ENCODE peak calls at places on chromosome 14, in six cellular contexts. One of them, this sample, is unnamed. For H3K27me3, the result is how much of the 10 kb centered on the place peaks cover.

GRCh38 chr14:94115631-94116030 is 5.1 kb downstream of the IFI27 start:
- DNase-seq in ascending aorta: no peak
- DNase-seq in psoas muscle: no peak
- DNase-seq in astrocyte: no peak
- DNase-seq in HCT116: no peak
- DNase-seq in suprapubic skin: peak
- DNase-seq in this sample: no peak

GRCh38 chr14:27750096-27750495 is 1016.5 kb upstream of the FOXG1 start:
- DNase-seq in ascending aorta: no peak
- DNase-seq in psoas muscle: no peak
- DNase-seq in astrocyte: no peak
- DNase-seq in HCT116: no peak
- DNase-seq in suprapubic skin: no peak
- DNase-seq in this sample: no peak

GRCh38 chr14:22811752-22812151 is 3.5 kb downstream of the SLC7A7 start:
- DNase-seq in ascending aorta: no peak
- DNase-seq in psoas muscle: no peak
- DNase-seq in astrocyte: no peak
- DNase-seq in HCT116: no peak
- DNase-seq in suprapubic skin: no peak
- DNase-seq in this sample: no peak

GRCh38 chr14:71711619-71712018 is 220.6 kb upstream of the RGS6 start:
- DNase-seq in ascending aorta: no peak
- DNase-seq in psoas muscle: no peak
- DNase-seq in astrocyte: peak
- DNase-seq in HCT116: no peak
- DNase-seq in suprapubic skin: no peak
- DNase-seq in this sample: peak

GRCh38 chr14:97723321-97723720 is 926.1 kb downstream of the VRK1 start:
- DNase-seq in ascending aorta: no peak
- DNase-seq in psoas muscle: no peak
- DNase-seq in astrocyte: no peak
- DNase-seq in HCT116: no peak
- DNase-seq in suprapubic skin: no peak
- DNase-seq in this sample: no peak

GRCh38 chr14:54916061-54916460 is 13.4 kb upstream of the GCH1 start:
- DNase-seq in ascending aorta: no peak
- DNase-seq in psoas muscle: no peak
- DNase-seq in astrocyte: no peak
- DNase-seq in HCT116: no peak
- DNase-seq in suprapubic skin: no peak
- DNase-seq in this sample: no peak

GRCh38 chr14:44962573-44963528 is 861 bp downstream of the TOGARAM1 start:
- DNase-seq in ascending aorta: no peak
- DNase-seq in psoas muscle: peak
- DNase-seq in astrocyte: peak
- DNase-seq in HCT116: no peak
- DNase-seq in suprapubic skin: peak
- DNase-seq in this sample: no peak

GRCh38 chr14:76710093-76711010 is 50.9 kb upstream of the VASH1 start:
- DNase-seq in ascending aorta: no peak
- DNase-seq in psoas muscle: no peak
- DNase-seq in astrocyte: peak
- DNase-seq in HCT116: peak
- DNase-seq in suprapubic skin: no peak
- DNase-seq in this sample: no peak

GRCh38 chr14:72611506-72611905 is 282.4 kb downstream of the DPF3 start:
- DNase-seq in ascending aorta: no peak
- DNase-seq in psoas muscle: no peak
- DNase-seq in astrocyte: no peak
- DNase-seq in HCT116: no peak
- DNase-seq in suprapubic skin: peak
- DNase-seq in this sample: no peak

GRCh38 chr14:47541652-47542051 is 133.8 kb downstream of the MDGA2 start:
- DNase-seq in ascending aorta: no peak
- DNase-seq in psoas muscle: no peak
- DNase-seq in astrocyte: no peak
- DNase-seq in HCT116: no peak
- DNase-seq in suprapubic skin: no peak
- DNase-seq in this sample: no peak

GRCh38 chr14:45526715-45527549 is 273.9 kb upstream of the MIS18BP1 start:
- DNase-seq in ascending aorta: no peak
- DNase-seq in psoas muscle: peak
- DNase-seq in astrocyte: no peak
- DNase-seq in HCT116: peak
- DNase-seq in suprapubic skin: no peak
- DNase-seq in this sample: no peak

GRCh38 chr14:91975763-91976162 is 28.3 kb upstream of the FBLN5 start:
- DNase-seq in ascending aorta: no peak
- DNase-seq in psoas muscle: no peak
- DNase-seq in astrocyte: no peak
- DNase-seq in HCT116: no peak
- DNase-seq in suprapubic skin: no peak
- DNase-seq in this sample: no peak

GRCh38 chr14:54312166-54312801 is 84.5 kb upstream of the CDKN3 start:
- DNase-seq in ascending aorta: no peak
- DNase-seq in psoas muscle: no peak
- DNase-seq in astrocyte: peak
- DNase-seq in HCT116: peak
- DNase-seq in suprapubic skin: no peak
- DNase-seq in this sample: peak

GRCh38 chr14:61342941-61343340 is 21.6 kb downstream of the PRKCH start:
- DNase-seq in ascending aorta: no peak
- DNase-seq in psoas muscle: no peak
- DNase-seq in astrocyte: no peak
- DNase-seq in HCT116: no peak
- DNase-seq in suprapubic skin: no peak
- DNase-seq in this sample: no peak

GRCh38 chr14:74843653-74844052 is 32.3 kb downstream of the PROX2 start:
- DNase-seq in ascending aorta: no peak
- DNase-seq in psoas muscle: no peak
- DNase-seq in astrocyte: peak
- DNase-seq in HCT116: no peak
- DNase-seq in suprapubic skin: no peak
- DNase-seq in this sample: no peak

GRCh38 chr14:96797943-96798349 is 764 bp downstream of the VRK1 start:
- DNase-seq in ascending aorta: no peak
- DNase-seq in psoas muscle: no peak
- DNase-seq in astrocyte: no peak
- DNase-seq in HCT116: no peak
- DNase-seq in suprapubic skin: no peak
- DNase-seq in this sample: no peak

GRCh38 chr14:21056520-21057163 is 980 bp upstream of the RNASE8 start:
- DNase-seq in ascending aorta: no peak
- DNase-seq in psoas muscle: no peak
- DNase-seq in astrocyte: no peak
- DNase-seq in HCT116: no peak
- DNase-seq in suprapubic skin: no peak
- DNase-seq in this sample: no peak

GRCh38 chr14:46734287-46734686 is 82.7 kb upstream of the RPL10L start:
- DNase-seq in ascending aorta: no peak
- DNase-seq in psoas muscle: no peak
- DNase-seq in astrocyte: no peak
- DNase-seq in HCT116: no peak
- DNase-seq in suprapubic skin: no peak
- DNase-seq in this sample: no peak

GRCh38 chr14:75322746-75323145 is 44.1 kb downstream of the FOS start:
- DNase-seq in ascending aorta: no peak
- DNase-seq in psoas muscle: no peak
- DNase-seq in astrocyte: no peak
- DNase-seq in HCT116: no peak
- DNase-seq in suprapubic skin: no peak
- DNase-seq in this sample: no peak

GRCh38 chr14:104610749-104611310 is 6.3 kb upstream of the TMEM179 start:
- DNase-seq in ascending aorta: no peak
- DNase-seq in psoas muscle: no peak
- DNase-seq in astrocyte: no peak
- DNase-seq in HCT116: no peak
- DNase-seq in suprapubic skin: no peak
- DNase-seq in this sample: no peak

GRCh38 chr14:28157887-28158791 is 608.4 kb upstream of the FOXG1 start:
- DNase-seq in ascending aorta: no peak
- DNase-seq in psoas muscle: no peak
- DNase-seq in astrocyte: no peak
- DNase-seq in HCT116: no peak
- DNase-seq in suprapubic skin: no peak
- DNase-seq in this sample: no peak

GRCh38 chr14:67620217-67620789 is 583 bp downstream of the ARG2 start:
- DNase-seq in ascending aorta: no peak
- DNase-seq in psoas muscle: no peak
- DNase-seq in astrocyte: no peak
- DNase-seq in HCT116: no peak
- DNase-seq in suprapubic skin: no peak
- DNase-seq in this sample: no peak

GRCh38 chr14:64870160-64870559 is 9.5 kb downstream of the SPTB start:
- DNase-seq in ascending aorta: no peak
- DNase-seq in psoas muscle: no peak
- DNase-seq in astrocyte: no peak
- DNase-seq in HCT116: no peak
- DNase-seq in suprapubic skin: no peak
- DNase-seq in this sample: no peak

GRCh38 chr14:54908230-54908629 is 5.6 kb upstream of the GCH1 start:
- DNase-seq in ascending aorta: no peak
- DNase-seq in psoas muscle: no peak
- DNase-seq in astrocyte: no peak
- DNase-seq in HCT116: no peak
- DNase-seq in suprapubic skin: no peak
- DNase-seq in this sample: no peak

GRCh38 chr14:98138666-98139065 is 1133.3 kb downstream of the BCL11B start:
- DNase-seq in ascending aorta: no peak
- DNase-seq in psoas muscle: no peak
- DNase-seq in astrocyte: no peak
- DNase-seq in HCT116: peak
- DNase-seq in suprapubic skin: no peak
- DNase-seq in this sample: no peak

GRCh38 chr14:64695071-64695470 is 9.2 kb upstream of the PLEKHG3 start:
- DNase-seq in ascending aorta: no peak
- DNase-seq in psoas muscle: no peak
- DNase-seq in astrocyte: no peak
- DNase-seq in HCT116: no peak
- DNase-seq in suprapubic skin: no peak
- DNase-seq in this sample: no peak

GRCh38 chr14:73295198-73295796 is 58.0 kb downstream of the PAPLN start:
- DNase-seq in ascending aorta: no peak
- DNase-seq in psoas muscle: no peak
- DNase-seq in astrocyte: peak
- DNase-seq in HCT116: peak
- DNase-seq in suprapubic skin: no peak
- DNase-seq in this sample: no peak

GRCh38 chr14:56816575-56817391 is 6.5 kb upstream of the OTX2 start:
- DNase-seq in ascending aorta: no peak
- DNase-seq in psoas muscle: no peak
- DNase-seq in astrocyte: no peak
- DNase-seq in HCT116: no peak
- DNase-seq in suprapubic skin: no peak
- DNase-seq in this sample: no peak
- H3K4me3 ChIP-seq in ascending aorta: no peak
- H3K4me3 ChIP-seq in psoas muscle: no peak
- H3K4me3 ChIP-seq in astrocyte: peak
- H3K4me3 ChIP-seq in HCT116: no peak
- H3K4me3 ChIP-seq in suprapubic skin: no peak
- H3K4me3 ChIP-seq in this sample: no peak

GRCh38 chr14:85415015-85415712 is 114.8 kb upstream of the FLRT2 start:
- DNase-seq in ascending aorta: no peak
- DNase-seq in psoas muscle: no peak
- DNase-seq in astrocyte: peak
- DNase-seq in HCT116: no peak
- DNase-seq in suprapubic skin: no peak
- DNase-seq in this sample: peak
- TF ChIP-seq CTCF in ascending aorta: no peak
- TF ChIP-seq CTCF in psoas muscle: no peak
- TF ChIP-seq CTCF in astrocyte: peak
- TF ChIP-seq CTCF in HCT116: no peak
- TF ChIP-seq CTCF in suprapubic skin: no peak
- TF ChIP-seq CTCF in this sample: peak

GRCh38 chr14:78637903-78638302 is 467.7 kb downstream of the NRXN3 start:
- DNase-seq in ascending aorta: no peak
- DNase-seq in psoas muscle: no peak
- DNase-seq in astrocyte: no peak
- DNase-seq in HCT116: no peak
- DNase-seq in suprapubic skin: no peak
- DNase-seq in this sample: no peak

GRCh38 chr14:78637489-78637888 is 467.3 kb downstream of the NRXN3 start:
- DNase-seq in ascending aorta: no peak
- DNase-seq in psoas muscle: no peak
- DNase-seq in astrocyte: no peak
- DNase-seq in HCT116: no peak
- DNase-seq in suprapubic skin: no peak
- DNase-seq in this sample: no peak

GRCh38 chr14:78633747-78634146 is 463.6 kb downstream of the NRXN3 start:
- DNase-seq in ascending aorta: no peak
- DNase-seq in psoas muscle: no peak
- DNase-seq in astrocyte: no peak
- DNase-seq in HCT116: no peak
- DNase-seq in suprapubic skin: no peak
- DNase-seq in this sample: no peak

DNA sequence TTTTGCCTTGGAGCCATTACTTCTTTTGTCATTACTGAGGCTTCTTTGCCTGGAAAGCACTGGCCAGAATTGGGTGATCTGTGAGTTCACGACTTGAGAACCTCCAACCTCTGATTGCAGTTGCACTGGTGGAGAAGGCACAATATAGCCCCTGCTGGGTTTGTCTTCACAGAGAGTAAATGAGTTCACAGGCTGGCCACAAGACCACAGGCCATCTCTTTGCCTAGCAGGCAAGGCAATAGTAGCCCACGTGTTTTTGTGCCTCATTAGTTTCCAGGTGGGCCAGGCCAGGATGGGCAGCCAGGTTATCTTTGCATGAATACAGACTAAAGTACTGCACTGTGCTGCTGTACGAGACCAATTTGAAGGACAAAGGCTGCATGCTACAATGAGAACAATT is 468.8 kb downstream of the NRXN3 start:
- DNase-seq in ascending aorta: no peak
- DNase-seq in psoas muscle: no peak
- DNase-seq in astrocyte: no peak
- DNase-seq in HCT116: no peak
- DNase-seq in suprapubic skin: no peak
- DNase-seq in this sample: no peak
- H3K27me3 ChIP-seq in ascending aorta: under half
- H3K27me3 ChIP-seq in psoas muscle: under half
- H3K27me3 ChIP-seq in astrocyte: under half
- H3K27me3 ChIP-seq in HCT116: under half
- H3K27me3 ChIP-seq in suprapubic skin: under half
- H3K27me3 ChIP-seq in this sample: under half

GRCh38 chr14:102590667-102591099 is 1.8 kb upstream of the RCOR1 start:
- DNase-seq in ascending aorta: no peak
- DNase-seq in psoas muscle: peak
- DNase-seq in astrocyte: peak
- DNase-seq in HCT116: peak
- DNase-seq in suprapubic skin: no peak
- DNase-seq in this sample: no peak
- H3K4me3 ChIP-seq in ascending aorta: peak
- H3K4me3 ChIP-seq in psoas muscle: peak
- H3K4me3 ChIP-seq in astrocyte: peak
- H3K4me3 ChIP-seq in HCT116: peak
- H3K4me3 ChIP-seq in suprapubic skin: peak
- H3K4me3 ChIP-seq in this sample: no peak

GRCh38 chr14:95730126-95730525 is 16.2 kb upstream of the TCL1A start:
- DNase-seq in ascending aorta: no peak
- DNase-seq in psoas muscle: no peak
- DNase-seq in astrocyte: no peak
- DNase-seq in HCT116: no peak
- DNase-seq in suprapubic skin: no peak
- DNase-seq in this sample: no peak
- TF ChIP-seq CTCF in ascending aorta: no peak
- TF ChIP-seq CTCF in psoas muscle: no peak
- TF ChIP-seq CTCF in astrocyte: no peak
- TF ChIP-seq CTCF in HCT116: no peak
- TF ChIP-seq CTCF in suprapubic skin: no peak
- TF ChIP-seq CTCF in this sample: no peak

This sample was measured in kidney epithelial cell.